ENCODE peak calls at places on chromosomes 1 and 21, in four cellular contexts. One of them, this sample, is unnamed. For H3K4me1, the result is how much of the 10 kb centered on the place peaks cover.

GRCh38 chr1:52636701-52637695 is 4.0 kb downstream of the SHISAL2A start:
- DNase-seq in fibroblast of lung: no peak
- DNase-seq in neural progenitor cell: peak
- DNase-seq in Karpas-422: peak
- DNase-seq in this sample: peak

GRCh38 chr1:30477588-30477987 is 245.8 kb downstream of the MATN1 start:
- DNase-seq in Karpas-422: no peak
- DNase-seq in neural progenitor cell: no peak
- DNase-seq in fibroblast of lung: no peak
- DNase-seq in this sample: no peak

GRCh38 chr1:95916616-95917015 is 682.6 kb downstream of the RWDD3 start:
- DNase-seq in Karpas-422: no peak
- DNase-seq in fibroblast of lung: peak
- DNase-seq in neural progenitor cell: peak
- DNase-seq in this sample: no peak

GRCh38 chr1:209659909-209660308 is 7.7 kb upstream of the LAMB3 start:
- DNase-seq in Karpas-422: no peak
- DNase-seq in neural progenitor cell: peak
- DNase-seq in fibroblast of lung: no peak
- DNase-seq in this sample: no peak

GRCh38 chr1:111621050-111621449 is 1.5 kb downstream of the RAP1A start:
- DNase-seq in fibroblast of lung: peak
- DNase-seq in Karpas-422: no peak
- DNase-seq in neural progenitor cell: no peak
- DNase-seq in this sample: no peak

GRCh38 chr1:222335586-222335985 is 212.3 kb downstream of the HHIPL2 start:
- DNase-seq in Karpas-422: no peak
- DNase-seq in fibroblast of lung: peak
- DNase-seq in neural progenitor cell: no peak
- DNase-seq in this sample: no peak

GRCh38 chr1:172180886-172181285 is 239.6 kb upstream of the C1orf105 start:
- DNase-seq in fibroblast of lung: peak
- DNase-seq in Karpas-422: no peak
- DNase-seq in neural progenitor cell: no peak
- DNase-seq in this sample: peak

GRCh38 chr1:115317101-115318012 is 20.7 kb downstream of the NGF start:
- DNase-seq in neural progenitor cell: no peak
- DNase-seq in Karpas-422: no peak
- DNase-seq in fibroblast of lung: peak
- DNase-seq in this sample: no peak

GRCh38 chr1:33500547-33500946 is 28.1 kb downstream of the ZSCAN20 start:
- DNase-seq in neural progenitor cell: no peak
- DNase-seq in fibroblast of lung: no peak
- DNase-seq in Karpas-422: peak
- DNase-seq in this sample: no peak

GRCh38 chr21:45981154-45981606 is 390 bp upstream of the COL6A1 start:
- DNase-seq in fibroblast of lung: peak
- DNase-seq in neural progenitor cell: peak
- DNase-seq in Karpas-422: no peak
- DNase-seq in this sample: peak

GRCh38 chr21:37759777-37760176 is 156.5 kb downstream of the KCNJ6 start:
- DNase-seq in fibroblast of lung: no peak
- DNase-seq in Karpas-422: no peak
- DNase-seq in neural progenitor cell: no peak
- DNase-seq in this sample: no peak

GRCh38 chr1:193448682-193449461 is 262.5 kb upstream of the B3GALT2 start:
- DNase-seq in Karpas-422: peak
- DNase-seq in fibroblast of lung: no peak
- DNase-seq in neural progenitor cell: no peak
- DNase-seq in this sample: peak

GRCh38 chr21:27423073-27423472 is 456.2 kb upstream of the ADAMTS5 start:
- DNase-seq in fibroblast of lung: peak
- DNase-seq in Karpas-422: no peak
- DNase-seq in neural progenitor cell: no peak
- DNase-seq in this sample: no peak

GRCh38 chr1:89356658-89357400 is 7.0 kb upstream of the GBP6 start:
- DNase-seq in Karpas-422: no peak
- DNase-seq in fibroblast of lung: peak
- DNase-seq in neural progenitor cell: no peak
- DNase-seq in this sample: no peak

GRCh38 chr1:176450526-176450925 is 12.4 kb upstream of the PAPPA2 start:
- DNase-seq in fibroblast of lung: no peak
- DNase-seq in neural progenitor cell: no peak
- DNase-seq in Karpas-422: no peak
- DNase-seq in this sample: no peak

GRCh38 chr21:26849428-26850115 is 4.4 kb upstream of the ADAMTS1 start:
- DNase-seq in fibroblast of lung: peak
- DNase-seq in Karpas-422: peak
- DNase-seq in neural progenitor cell: peak
- DNase-seq in this sample: peak

GRCh38 chr1:42931108-42931539 is 27.5 kb downstream of the SLC2A1 start:
- DNase-seq in neural progenitor cell: peak
- DNase-seq in Karpas-422: peak
- DNase-seq in fibroblast of lung: peak
- DNase-seq in this sample: peak

GRCh38 chr1:202638019-202638887 is 72.0 kb downstream of the SYT2 start:
- DNase-seq in neural progenitor cell: peak
- DNase-seq in fibroblast of lung: no peak
- DNase-seq in Karpas-422: no peak
- DNase-seq in this sample: no peak

GRCh38 chr1:19287436-19288185 is 959 bp downstream of the AKR7A3 start:
- DNase-seq in fibroblast of lung: no peak
- DNase-seq in Karpas-422: no peak
- DNase-seq in neural progenitor cell: no peak
- DNase-seq in this sample: no peak

GRCh38 chr1:7228252-7228961 is 443.2 kb downstream of the CAMTA1 start:
- DNase-seq in fibroblast of lung: no peak
- DNase-seq in neural progenitor cell: no peak
- DNase-seq in Karpas-422: peak
- DNase-seq in this sample: no peak

GRCh38 chr1:45282346-45282745 is 44.3 kb upstream of the HPDL start:
- DNase-seq in Karpas-422: no peak
- DNase-seq in fibroblast of lung: no peak
- DNase-seq in neural progenitor cell: no peak
- DNase-seq in this sample: no peak

GRCh38 chr1:60600532-60600931 is 481.8 kb upstream of the NFIA start:
- DNase-seq in Karpas-422: no peak
- DNase-seq in fibroblast of lung: no peak
- DNase-seq in neural progenitor cell: no peak
- DNase-seq in this sample: no peak

GRCh38 chr1:161200421-161200991 is 1.7 kb upstream of the ADAMTS4 start:
- DNase-seq in neural progenitor cell: peak
- DNase-seq in Karpas-422: no peak
- DNase-seq in fibroblast of lung: no peak
- DNase-seq in this sample: no peak

GRCh38 chr1:161200992-161201827 is 957 bp upstream of the NDUFS2 start:
- DNase-seq in Karpas-422: no peak
- DNase-seq in fibroblast of lung: no peak
- DNase-seq in neural progenitor cell: no peak
- DNase-seq in this sample: no peak

GRCh38 chr1:161199506-161200119 is 759 bp upstream of the ADAMTS4 start:
- DNase-seq in Karpas-422: no peak
- DNase-seq in fibroblast of lung: no peak
- DNase-seq in neural progenitor cell: no peak
- DNase-seq in this sample: no peak

GRCh38 chr1:161198877-161199431 is at the start of gene ADAMTS4:
- DNase-seq in neural progenitor cell: peak
- DNase-seq in Karpas-422: no peak
- DNase-seq in fibroblast of lung: peak
- DNase-seq in this sample: no peak

DNA sequence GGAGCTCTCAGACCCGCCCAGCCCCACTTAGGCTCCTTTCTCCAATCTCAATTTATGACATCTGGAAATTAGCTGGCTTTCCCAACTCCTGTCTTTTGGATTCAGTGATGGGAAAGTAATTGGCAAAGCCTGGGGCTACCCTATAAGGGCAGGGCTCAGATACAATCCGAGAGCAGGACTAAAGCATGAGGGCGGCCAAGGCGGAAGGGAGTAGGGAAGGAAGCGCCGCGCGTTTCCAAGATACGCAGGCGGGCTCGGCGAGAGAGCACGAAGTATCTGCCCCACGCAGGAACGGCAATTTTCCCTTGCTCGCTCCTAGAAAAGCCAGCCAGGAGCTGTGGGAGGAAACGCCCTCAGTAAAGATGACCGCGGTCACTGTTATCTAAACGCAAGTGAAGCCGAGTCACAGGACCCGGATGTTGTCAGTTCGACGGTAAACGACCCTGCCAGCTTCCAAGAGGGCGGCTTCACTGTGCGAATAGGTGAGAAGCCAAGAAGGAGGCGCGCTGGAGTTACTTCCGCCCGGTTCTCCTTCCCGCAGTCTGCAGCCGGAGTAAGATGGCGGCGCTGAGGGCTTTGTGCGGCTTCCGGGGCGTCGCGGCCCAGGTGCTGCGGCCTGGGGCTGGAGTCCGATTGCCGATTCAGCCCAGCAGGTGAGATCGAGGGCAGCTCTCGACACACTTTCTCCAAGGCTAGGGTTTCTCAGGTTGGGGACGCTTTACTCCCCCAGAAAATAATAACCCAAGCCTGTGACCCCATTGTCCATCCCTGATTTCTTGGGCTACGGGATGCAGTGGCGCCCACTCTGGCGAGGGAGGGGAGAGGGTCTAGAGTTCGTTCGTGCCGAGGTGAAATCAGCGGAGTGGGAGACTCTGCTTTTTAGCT is at the start of gene NDUFS2:
- DNase-seq in fibroblast of lung: peak
- DNase-seq in Karpas-422: peak
- DNase-seq in neural progenitor cell: peak
- DNase-seq in this sample: peak
- H3K4me1 ChIP-seq in fibroblast of lung: under half
- H3K4me1 ChIP-seq in Karpas-422: under half
- H3K4me1 ChIP-seq in neural progenitor cell: half or more
- H3K4me1 ChIP-seq in this sample: under half

GRCh38 chr1:940121-941026 is 16.7 kb downstream of the SAMD11 start:
- DNase-seq in neural progenitor cell: peak
- DNase-seq in Karpas-422: peak
- DNase-seq in fibroblast of lung: peak
- DNase-seq in this sample: peak

GRCh38 chr1:937521-937920 is 13.8 kb downstream of the SAMD11 start:
- DNase-seq in neural progenitor cell: no peak
- DNase-seq in fibroblast of lung: no peak
- DNase-seq in Karpas-422: no peak
- DNase-seq in this sample: no peak

GRCh38 chr1:939511-940107 is 15.9 kb downstream of the SAMD11 start:
- DNase-seq in neural progenitor cell: no peak
- DNase-seq in fibroblast of lung: no peak
- DNase-seq in Karpas-422: no peak
- DNase-seq in this sample: no peak

GRCh38 chr1:938088-938683 is 14.5 kb downstream of the SAMD11 start:
- DNase-seq in Karpas-422: peak
- DNase-seq in neural progenitor cell: no peak
- DNase-seq in fibroblast of lung: peak
- DNase-seq in this sample: peak

DNA sequence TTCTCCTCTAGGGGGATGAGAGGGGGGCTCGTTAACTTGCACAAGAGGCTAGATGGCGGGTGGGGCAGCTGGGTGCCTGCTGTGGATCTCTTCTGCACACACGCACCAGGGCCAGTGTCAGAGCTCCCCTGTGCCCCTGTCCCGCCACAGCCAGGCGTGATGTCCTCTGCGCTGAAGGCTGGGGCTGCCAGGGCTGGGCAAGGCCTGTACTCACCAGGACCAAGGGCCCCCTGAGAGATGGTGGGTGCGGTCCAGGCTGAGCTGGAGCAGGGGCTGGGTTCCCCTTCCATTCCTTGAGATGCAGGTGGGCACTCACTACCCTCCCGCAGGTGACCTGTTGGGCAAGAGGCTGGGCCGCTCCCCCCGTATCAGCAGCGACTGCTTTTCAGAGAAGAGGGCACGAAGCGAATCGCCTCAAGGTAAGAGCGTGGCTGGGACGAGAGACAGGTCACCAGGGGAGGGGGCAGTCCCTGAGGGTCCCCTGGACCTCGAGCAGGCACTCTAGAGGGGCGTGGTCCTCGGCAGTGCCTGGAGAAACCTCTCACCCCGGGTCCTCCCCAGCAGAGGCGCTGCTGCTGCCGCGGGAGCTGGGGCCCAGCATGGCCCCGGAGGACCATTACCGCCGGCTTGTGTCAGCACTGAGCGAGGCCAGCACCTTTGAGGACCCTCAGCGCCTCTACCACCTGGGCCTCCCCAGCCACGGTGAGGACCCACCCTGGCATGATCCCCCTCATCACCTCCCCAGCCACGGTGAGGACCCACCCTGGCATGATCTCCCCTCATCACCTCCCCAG is 15.2 kb downstream of the SAMD11 start:
- DNase-seq in Karpas-422: peak
- DNase-seq in fibroblast of lung: no peak
- DNase-seq in neural progenitor cell: peak
- DNase-seq in this sample: no peak
- H3K9ac ChIP-seq in Karpas-422: no peak
- H3K9ac ChIP-seq in fibroblast of lung: no peak
- H3K9ac ChIP-seq in neural progenitor cell: no peak
- H3K9ac ChIP-seq in this sample: no peak

DNA sequence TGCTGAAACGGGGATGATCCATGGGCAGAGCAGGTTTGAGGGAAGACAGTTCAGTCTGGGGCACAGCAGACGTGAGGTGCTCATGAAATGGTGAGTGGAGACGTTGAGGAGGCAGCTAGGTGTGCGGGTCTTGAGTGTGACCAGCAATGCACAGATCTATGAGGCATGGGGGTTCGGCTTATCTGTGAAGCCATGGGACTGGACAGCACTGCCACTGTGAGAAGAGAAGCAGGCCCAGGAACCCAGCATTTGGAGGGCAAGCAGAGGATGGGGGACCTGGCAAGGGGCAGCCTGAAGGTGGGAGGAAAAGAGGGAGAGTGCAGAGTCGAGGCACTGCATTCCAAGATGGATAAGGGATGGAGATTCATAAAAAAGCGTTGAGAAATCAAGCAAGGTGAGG is 8.0 kb downstream of the CSF1 start:
- DNase-seq in fibroblast of lung: no peak
- DNase-seq in neural progenitor cell: no peak
- DNase-seq in Karpas-422: no peak
- DNase-seq in this sample: no peak
- H3K4me1 ChIP-seq in fibroblast of lung: under half
- H3K4me1 ChIP-seq in neural progenitor cell: under half
- H3K4me1 ChIP-seq in Karpas-422: under half
- H3K4me1 ChIP-seq in this sample: under half

GRCh38 chr21:35256468-35256988 is 207.4 kb upstream of the RUNX1 start:
- DNase-seq in fibroblast of lung: peak
- DNase-seq in neural progenitor cell: peak
- DNase-seq in Karpas-422: no peak
- DNase-seq in this sample: no peak
- H3K9ac ChIP-seq in fibroblast of lung: no peak
- H3K9ac ChIP-seq in neural progenitor cell: no peak
- H3K9ac ChIP-seq in Karpas-422: no peak
- H3K9ac ChIP-seq in this sample: no peak

DNA sequence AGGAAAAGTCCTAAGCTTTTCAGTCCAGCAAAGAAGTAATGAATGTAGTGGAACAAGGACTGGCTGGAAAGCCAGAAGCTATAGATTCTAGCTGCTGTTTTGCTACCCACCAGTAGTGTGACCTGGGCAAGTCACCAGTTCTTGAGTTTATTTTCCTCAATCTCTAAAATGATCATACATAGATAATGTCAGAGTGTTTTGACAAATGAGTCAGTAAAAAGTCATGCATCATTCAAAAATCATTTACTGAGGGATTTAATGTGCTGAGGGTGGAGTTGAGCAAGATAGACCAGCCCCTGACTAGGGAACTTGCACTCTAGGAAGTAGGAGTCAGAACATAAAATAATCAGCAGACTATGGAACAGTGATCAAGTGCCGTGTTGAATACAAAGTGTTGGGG is 245.9 kb upstream of the JUN start:
- DNase-seq in neural progenitor cell: no peak
- DNase-seq in Karpas-422: no peak
- DNase-seq in fibroblast of lung: no peak
- DNase-seq in this sample: no peak
- H3K4me1 ChIP-seq in neural progenitor cell: under half
- H3K4me1 ChIP-seq in Karpas-422: under half
- H3K4me1 ChIP-seq in fibroblast of lung: under half
- H3K4me1 ChIP-seq in this sample: under half

This sample was measured in MM.1S.